ENCODE peak calls at places on chromosomes 13 and 19, in eight cellular contexts. G is WTC11, S is GM13976, R is testis, E is neural crest cell, I is lower lobe of right lung, T is dorsolateral prefrontal cortex, V is foreskin fibroblast. N is an unnamed sample.

GRCh38 chr19:10915511-10916091 is 12.8 kb downstream of the YIPF2 start:
- DNase-seq in V (peak), I (no peak), E (no peak), S (no peak), T (no peak), G (no peak), R (no peak), N (no peak)

GRCh38 chr19:41853768-41854167 is 6.3 kb upstream of the RPS19 start:
- DNase-seq in V (no peak), I (no peak), S (no peak), R (no peak), G (no peak), T (no peak), E (no peak), N (no peak)

GRCh38 chr13:33261426-33262068 is 24.0 kb downstream of the STARD13 start:
- DNase-seq in G (no peak), I (no peak), S (no peak), R (no peak), T (no peak), V (no peak), E (no peak), N (no peak)

GRCh38 chr19:48784527-48784926 is 26.3 kb downstream of the BCAT2 start:
- DNase-seq in V (no peak), S (no peak), R (no peak), E (no peak), G (no peak), I (no peak), T (no peak), N (no peak)

GRCh38 chr19:9850235-9850959 is 15.3 kb downstream of the PIN1 start:
- DNase-seq in E (no peak), V (no peak), S (no peak), I (no peak), T (no peak), R (no peak), G (no peak), N (no peak)

GRCh38 chr19:49613374-49613773 is 22.4 kb downstream of the PRR12 start:
- DNase-seq in G (no peak), S (no peak), I (no peak), E (no peak), R (no peak), V (peak), T (no peak), N (no peak)

GRCh38 chr13:98327326-98328314 is 150.6 kb upstream of the RNF113B start:
- DNase-seq in I (no peak), G (peak), E (no peak), R (no peak), S (no peak), T (no peak), V (no peak), N (peak)

GRCh38 chr19:28960986-28961705 is 251.8 kb downstream of the UQCRFS1 start:
- DNase-seq in T (no peak), R (no peak), I (no peak), S (no peak), V (peak), E (no peak), G (no peak), N (no peak)

GRCh38 chr13:45575146-45575829 is 40.3 kb downstream of the ERICH6B start:
- DNase-seq in R (no peak), I (no peak), E (no peak), G (no peak), S (no peak), V (no peak), T (no peak), N (no peak)

GRCh38 chr13:54194233-54195024 is 1165.8 kb downstream of the OLFM4 start:
- DNase-seq in I (no peak), T (no peak), S (no peak), G (no peak), E (no peak), V (no peak), R (no peak), N (no peak)

GRCh38 chr19:35272122-35272715 is 3.5 kb downstream of the USF2 start:
- DNase-seq in E (no peak), R (no peak), V (no peak), S (no peak), I (no peak), G (no peak), T (no peak), N (no peak)

GRCh38 chr13:67224148-67224846 is 5.8 kb downstream of the PCDH9 start:
- DNase-seq in V (peak), I (peak), T (peak), G (peak), R (peak), E (peak), S (no peak), N (peak)
- TF ChIP-seq CTCF in V (peak), I (peak), T (peak), G (peak), R (peak), E (peak), S (peak), N (peak)

DNA sequence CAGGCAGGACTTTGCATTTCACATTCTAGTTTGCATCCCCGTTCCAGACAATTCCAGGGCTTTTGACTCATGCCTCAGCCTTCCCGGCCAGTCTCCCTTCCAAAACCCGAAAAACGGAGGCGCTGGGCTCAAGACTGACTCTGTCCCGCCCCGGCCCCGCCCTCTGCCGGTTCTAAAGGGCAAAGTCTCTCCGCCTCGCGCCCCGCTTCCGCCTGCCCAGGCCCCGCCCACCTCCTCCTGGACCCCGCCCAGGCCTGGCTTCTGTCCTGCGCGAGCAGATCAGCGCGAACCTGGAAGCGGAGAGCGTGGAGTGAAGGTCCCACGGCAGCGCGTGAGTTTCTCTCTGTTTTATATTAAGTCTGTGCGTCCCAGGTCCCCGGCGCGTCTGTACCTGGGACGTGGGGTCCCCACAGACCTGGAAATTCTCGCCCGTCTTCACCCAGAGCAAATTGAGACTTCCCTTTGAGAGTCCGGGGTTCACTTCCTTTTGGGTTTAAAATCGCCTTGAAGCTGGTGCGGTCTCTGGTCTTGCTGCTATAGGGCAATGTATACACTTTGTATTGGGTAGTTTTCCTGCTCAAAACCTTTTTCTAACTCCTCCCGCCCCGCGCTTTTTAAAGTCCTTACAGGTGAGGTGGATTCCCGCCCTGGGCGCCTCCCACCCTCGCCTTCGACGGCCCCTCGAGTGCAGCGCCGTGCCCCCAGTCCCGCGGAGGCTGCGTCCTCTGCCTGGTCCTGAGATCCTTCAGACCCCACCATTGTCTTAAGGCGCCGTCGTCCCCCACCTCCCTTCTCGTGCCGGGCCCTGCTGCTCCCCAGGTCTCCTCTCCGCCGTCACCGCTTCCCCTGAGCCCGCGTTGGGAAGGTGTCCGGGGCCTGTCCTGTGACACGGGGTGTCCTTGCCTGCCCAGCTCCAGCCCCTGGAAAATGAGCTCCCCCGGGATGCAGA is 31.2 kb downstream of the ZNF701 start:
- DNase-seq in T (peak), E (peak), R (peak), S (peak), I (peak), G (peak), V (peak), N (peak)
- TF ChIP-seq CTCF in T (peak), E (peak), R (peak), S (peak), I (peak), G (no peak), V (peak), N (peak)

DNA sequence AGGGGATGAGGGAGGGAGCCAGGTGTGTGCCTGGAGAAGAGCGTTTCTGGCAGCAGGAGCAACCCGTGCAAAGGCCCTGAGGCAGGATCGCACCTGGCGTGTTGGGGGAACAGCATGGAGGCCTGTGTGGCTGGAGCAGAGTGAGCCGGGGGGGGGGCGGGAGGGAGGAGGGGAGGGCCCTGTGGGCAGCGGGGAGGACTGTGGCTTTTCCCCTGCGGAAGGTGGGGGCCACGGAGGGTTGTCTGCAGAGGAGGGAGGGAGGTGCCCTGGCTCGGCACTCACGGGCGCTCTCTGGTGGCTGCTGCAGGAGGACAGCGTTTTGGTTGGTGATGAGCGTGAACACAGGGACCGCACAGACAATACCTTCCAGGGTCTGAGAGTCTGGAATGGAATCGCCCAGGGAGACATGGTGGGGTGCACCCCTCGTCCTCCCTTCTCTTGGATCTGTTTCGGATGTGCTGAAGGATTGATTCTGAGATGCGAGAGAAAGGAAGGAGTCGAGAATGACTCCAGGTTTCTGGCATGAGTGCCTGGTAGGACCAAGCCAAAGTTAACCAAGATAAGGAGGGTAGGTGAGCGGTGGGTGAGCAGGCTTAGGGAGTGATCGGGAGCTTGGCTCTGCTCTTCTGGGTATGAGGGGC is 6.5 kb downstream of the RAB11B start:
- DNase-seq in R (peak), T (peak), V (peak), I (peak), G (peak), S (peak), E (peak), N (peak)
- TF ChIP-seq CTCF in R (peak), T (peak), V (peak), I (peak), G (peak), S (peak), E (peak), N (peak)

GRCh38 chr13:102900193-102900608 is 54.4 kb downstream of the ERCC5 start:
- DNase-seq in V (no peak), G (no peak), S (no peak), I (no peak), T (no peak), R (no peak), E (no peak), N (no peak)
- TF ChIP-seq CTCF in V (no peak), G (no peak), S (no peak), I (no peak), T (no peak), R (no peak), E (no peak), N (no peak)

DNA sequence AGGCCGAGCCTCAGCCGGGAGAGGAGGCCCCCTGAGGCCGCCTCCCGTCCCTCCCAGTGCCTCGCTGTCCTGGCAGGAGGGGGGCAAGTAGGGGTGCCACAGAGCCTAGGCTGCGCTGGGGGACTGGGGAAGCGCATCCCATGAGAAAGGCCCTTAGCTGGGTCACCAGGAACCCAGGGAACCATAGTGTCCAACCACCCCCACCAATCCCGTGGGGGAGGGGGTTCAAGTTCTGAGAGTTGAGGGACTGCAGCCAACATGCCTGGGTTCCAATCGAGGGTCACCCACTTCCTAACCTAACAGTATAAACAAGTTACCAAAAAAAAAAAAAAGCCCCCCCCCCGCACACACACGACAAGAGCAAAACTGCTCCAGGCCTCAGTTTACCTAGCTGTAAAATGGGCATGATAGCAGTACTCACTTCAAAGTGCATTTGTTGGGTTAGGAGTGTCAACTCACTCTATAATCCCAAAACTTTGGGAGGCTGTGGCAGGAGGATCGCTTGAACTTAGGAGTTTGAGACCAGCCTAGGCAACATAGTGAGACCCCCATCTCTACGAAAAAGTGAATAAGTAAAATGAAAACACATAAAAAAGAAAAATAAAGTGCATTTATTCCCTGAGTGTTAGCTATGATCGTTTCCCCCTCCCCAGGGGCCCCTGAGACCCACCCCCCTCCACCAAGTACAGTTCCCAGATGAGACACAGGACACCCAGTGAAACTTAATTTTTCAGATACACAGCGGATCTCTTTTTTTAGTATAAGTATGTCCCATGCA is 28.8 kb upstream of the NANOS3 start:
- DNase-seq in T (no peak), V (no peak), I (no peak), R (no peak), E (no peak), S (no peak), G (no peak), N (no peak)
- TF ChIP-seq CTCF in T (no peak), V (no peak), I (no peak), R (no peak), E (peak), S (no peak), G (no peak), N (no peak)

N was measured in endothelial cell.